ENCODE peak calls at places on chromosome 7, in four cellular contexts. B is HS-5; D is dorsolateral prefrontal cortex; P is stimulated activated effector memory CD8-positive, alpha-beta T cell treated with anti-CD3 and anti-CD28 coated beads, Interleukin-12 subunit alpha, Interleukin-12 subunit beta, amount 100 ng/mL, for 72 hours. A is an unnamed sample.

GRCh38 chr7:152411389-152411788 is 24.4 kb downstream of the KMT2C start:
- DNase-seq in B (no peak), D (no peak), P (no peak), A (peak; percentile 34)

GRCh38 chr7:41940760-41941343 is 238.0 kb upstream of the INHBA start:
- DNase-seq in B (peak; percentile 70), D (peak; percentile 76), P (peak; percentile 36), A (peak; percentile 80)

GRCh38 chr7:4472739-4473138 is 209.4 kb upstream of the FOXK1 start:
- DNase-seq in B (no peak), D (no peak), P (no peak), A (no peak)

GRCh38 chr7:125934965-125935364 is 1005.3 kb upstream of the POT1 start:
- DNase-seq in B (no peak), D (no peak), P (no peak), A (no peak)

GRCh38 chr7:127619681-127620405 is 1.9 kb upstream of the PAX4 start:
- DNase-seq in B (no peak), D (no peak), P (no peak), A (no peak)

GRCh38 chr7:96359876-96360275 is 38.0 kb upstream of the SLC25A13 start:
- DNase-seq in B (no peak), D (no peak), P (no peak), A (no peak)

GRCh38 chr7:90720970-90721768 is 125.0 kb downstream of the CDK14 start:
- DNase-seq in B (no peak), D (no peak), P (no peak), A (no peak)

GRCh38 chr7:94697671-94697994 is 41.7 kb upstream of the SGCE start:
- DNase-seq in B (no peak), D (no peak), P (no peak), A (no peak)

GRCh38 chr7:1920266-1920681 is 250.2 kb downstream of the ELFN1 start:
- DNase-seq in B (no peak), D (no peak), P (no peak), A (no peak)

GRCh38 chr7:87878208-87878735 is 2.0 kb downstream of the DBF4 start:
- DNase-seq in B (no peak), D (no peak), P (no peak), A (no peak)

GRCh38 chr7:116265881-116266280 is 55.5 kb downstream of the TES start:
- DNase-seq in B (no peak), D (no peak), P (no peak), A (no peak)

GRCh38 chr7:24797270-24797669 is 40.0 kb upstream of the GSDME start:
- DNase-seq in B (no peak), D (no peak), P (no peak), A (no peak)

GRCh38 chr7:27242580-27243339 is at the start of gene EVX1:
- DNase-seq in B (no peak), D (no peak), P (no peak), A (no peak)

GRCh38 chr7:27200761-27201230 is 905 bp upstream of the HOXA13 start:
- DNase-seq in B (no peak), D (no peak), P (no peak), A (no peak)

GRCh38 chr7:94540428-94540827 is 30.8 kb downstream of the CASD1 start:
- DNase-seq in B (no peak), D (no peak), P (no peak), A (no peak)

GRCh38 chr7:142602756-142603155 is 146.5 kb upstream of the PRSS1 start:
- DNase-seq in B (no peak), D (no peak), P (no peak), A (peak; percentile 33)

GRCh38 chr7:54995631-54996340 is 23.0 kb upstream of the EGFR start:
- DNase-seq in B (peak; percentile 80), D (no peak), P (no peak), A (no peak)

GRCh38 chr7:66443946-66444345 is 184.7 kb upstream of the KCTD7 start:
- DNase-seq in B (no peak), D (no peak), P (no peak), A (no peak)